ENCODE peak calls at places on chromosomes 1 and 21, in five cellular contexts. One of them, this sample, is unnamed.

GRCh38 chr1:35558374-35559316 is 1.0 kb downstream of the NCDN start:
- DNase-seq in H1: no peak
- DNase-seq in HepG2: no peak
- DNase-seq in HCT116: no peak
- DNase-seq in SK-N-SH: peak
- DNase-seq in this sample: no peak

GRCh38 chr1:16478091-16478490 is 36.0 kb downstream of the RNU1-1 start:
- DNase-seq in HCT116: no peak
- DNase-seq in SK-N-SH: no peak
- DNase-seq in H1: no peak
- DNase-seq in HepG2: no peak
- DNase-seq in this sample: no peak

GRCh38 chr1:172473302-172473701 is 29.4 kb upstream of the PIGC start:
- DNase-seq in H1: no peak
- DNase-seq in HepG2: no peak
- DNase-seq in SK-N-SH: no peak
- DNase-seq in HCT116: no peak
- DNase-seq in this sample: no peak

GRCh38 chr1:234990328-234990675 is 138.3 kb downstream of the TOMM20 start:
- DNase-seq in HCT116: no peak
- DNase-seq in HepG2: no peak
- DNase-seq in H1: no peak
- DNase-seq in SK-N-SH: no peak
- DNase-seq in this sample: no peak

GRCh38 chr1:210908257-210908656 is 225.7 kb downstream of the KCNH1 start:
- DNase-seq in HCT116: no peak
- DNase-seq in HepG2: no peak
- DNase-seq in H1: no peak
- DNase-seq in SK-N-SH: no peak
- DNase-seq in this sample: no peak

GRCh38 chr1:161185282-161185682 is 8.0 kb upstream of the B4GALT3 start:
- DNase-seq in SK-N-SH: peak
- DNase-seq in H1: no peak
- DNase-seq in HepG2: no peak
- DNase-seq in HCT116: no peak
- DNase-seq in this sample: no peak

GRCh38 chr1:108847464-108847863 is 9.4 kb downstream of the AKNAD1 start:
- DNase-seq in HCT116: no peak
- DNase-seq in SK-N-SH: no peak
- DNase-seq in H1: no peak
- DNase-seq in HepG2: no peak
- DNase-seq in this sample: no peak

GRCh38 chr1:27862671-27863551 is 9.4 kb upstream of the THEMIS2 start:
- DNase-seq in HepG2: no peak
- DNase-seq in HCT116: no peak
- DNase-seq in H1: no peak
- DNase-seq in SK-N-SH: no peak
- DNase-seq in this sample: no peak

GRCh38 chr1:41349361-41350054 is 11.7 kb upstream of the FOXO6 start:
- DNase-seq in HCT116: no peak
- DNase-seq in HepG2: no peak
- DNase-seq in H1: no peak
- DNase-seq in SK-N-SH: no peak
- DNase-seq in this sample: no peak

GRCh38 chr1:150562384-150563339 is 13.5 kb downstream of the ADAMTSL4 start:
- DNase-seq in HepG2: no peak
- DNase-seq in SK-N-SH: no peak
- DNase-seq in HCT116: no peak
- DNase-seq in H1: no peak
- DNase-seq in this sample: no peak

GRCh38 chr1:236059011-236059410 is 5.9 kb downstream of the NID1 start:
- DNase-seq in HepG2: no peak
- DNase-seq in SK-N-SH: no peak
- DNase-seq in HCT116: no peak
- DNase-seq in H1: no peak
- DNase-seq in this sample: no peak

GRCh38 chr21:42521384-42521783 is 7.7 kb downstream of the SLC37A1 start:
- DNase-seq in H1: no peak
- DNase-seq in HCT116: no peak
- DNase-seq in SK-N-SH: no peak
- DNase-seq in HepG2: no peak
- DNase-seq in this sample: no peak

GRCh38 chr1:196593955-196594354 is 14.3 kb downstream of the KCNT2 start:
- DNase-seq in SK-N-SH: no peak
- DNase-seq in HCT116: no peak
- DNase-seq in H1: no peak
- DNase-seq in HepG2: no peak
- DNase-seq in this sample: no peak

GRCh38 chr1:79079770-79080169 is 73.2 kb upstream of the ADGRL4 start:
- DNase-seq in H1: peak
- DNase-seq in HCT116: peak
- DNase-seq in SK-N-SH: no peak
- DNase-seq in HepG2: no peak
- DNase-seq in this sample: no peak

GRCh38 chr1:8343464-8344001 is 25.6 kb downstream of the SLC45A1 start:
- DNase-seq in H1: no peak
- DNase-seq in HepG2: peak
- DNase-seq in SK-N-SH: no peak
- DNase-seq in HCT116: peak
- DNase-seq in this sample: peak

GRCh38 chr1:60255565-60255964 is 182.0 kb upstream of the C1orf87 start:
- DNase-seq in HCT116: no peak
- DNase-seq in HepG2: peak
- DNase-seq in H1: no peak
- DNase-seq in SK-N-SH: no peak
- DNase-seq in this sample: no peak

GRCh38 chr21:32888971-32889370 is 117.4 kb upstream of the PAXBP1 start:
- DNase-seq in H1: no peak
- DNase-seq in HCT116: no peak
- DNase-seq in SK-N-SH: no peak
- DNase-seq in HepG2: no peak
- DNase-seq in this sample: no peak

GRCh38 chr1:9009438-9010366 is 16.5 kb downstream of the SLC2A7 start:
- DNase-seq in SK-N-SH: peak
- DNase-seq in HCT116: no peak
- DNase-seq in HepG2: no peak
- DNase-seq in H1: peak
- DNase-seq in this sample: no peak

GRCh38 chr1:178494569-178494971 is 2.2 kb downstream of the CLEC20A start:
- DNase-seq in SK-N-SH: no peak
- DNase-seq in H1: no peak
- DNase-seq in HepG2: no peak
- DNase-seq in HCT116: no peak
- DNase-seq in this sample: no peak

GRCh38 chr1:22229374-22229773 is 86.5 kb upstream of the WNT4 start:
- DNase-seq in H1: no peak
- DNase-seq in HCT116: no peak
- DNase-seq in HepG2: no peak
- DNase-seq in SK-N-SH: no peak
- DNase-seq in this sample: no peak

GRCh38 chr1:9731561-9731960 is 80.0 kb downstream of the PIK3CD start:
- DNase-seq in SK-N-SH: no peak
- DNase-seq in HepG2: no peak
- DNase-seq in HCT116: no peak
- DNase-seq in H1: no peak
- DNase-seq in this sample: no peak

GRCh38 chr1:41333146-41333784 is 28.0 kb upstream of the FOXO6 start:
- DNase-seq in SK-N-SH: no peak
- DNase-seq in HepG2: peak
- DNase-seq in H1: no peak
- DNase-seq in HCT116: no peak
- DNase-seq in this sample: peak

GRCh38 chr1:94572780-94573179 is 31.2 kb upstream of the F3 start:
- DNase-seq in H1: no peak
- DNase-seq in SK-N-SH: no peak
- DNase-seq in HepG2: no peak
- DNase-seq in HCT116: no peak
- DNase-seq in this sample: no peak

GRCh38 chr1:169047074-169047473 is 59.4 kb upstream of the ATP1B1 start:
- DNase-seq in HCT116: no peak
- DNase-seq in HepG2: no peak
- DNase-seq in SK-N-SH: no peak
- DNase-seq in H1: no peak
- DNase-seq in this sample: no peak

GRCh38 chr1:200888349-200888838 is 6.3 kb upstream of the INAVA start:
- DNase-seq in SK-N-SH: no peak
- DNase-seq in H1: no peak
- DNase-seq in HepG2: peak
- DNase-seq in HCT116: no peak
- DNase-seq in this sample: no peak

GRCh38 chr1:87513270-87513669 is 184.6 kb downstream of the LMO4 start:
- DNase-seq in SK-N-SH: no peak
- DNase-seq in HepG2: no peak
- DNase-seq in HCT116: no peak
- DNase-seq in H1: no peak
- DNase-seq in this sample: no peak

GRCh38 chr1:151993734-151994496 is at the start of gene S100A10:
- DNase-seq in H1: no peak
- DNase-seq in HCT116: no peak
- DNase-seq in SK-N-SH: peak
- DNase-seq in HepG2: peak
- DNase-seq in this sample: peak

GRCh38 chr1:29478879-29479278 is 242.6 kb downstream of the PTPRU start:
- DNase-seq in HepG2: no peak
- DNase-seq in SK-N-SH: no peak
- DNase-seq in HCT116: no peak
- DNase-seq in H1: no peak
- DNase-seq in this sample: no peak

GRCh38 chr1:112325504-112325903 is 70.5 kb upstream of the CTTNBP2NL start:
- DNase-seq in H1: no peak
- DNase-seq in HCT116: no peak
- DNase-seq in SK-N-SH: no peak
- DNase-seq in HepG2: no peak
- DNase-seq in this sample: no peak

GRCh38 chr1:100511773-100512172 is 26.2 kb upstream of the GPR88 start:
- DNase-seq in SK-N-SH: no peak
- DNase-seq in H1: no peak
- DNase-seq in HCT116: no peak
- DNase-seq in HepG2: no peak
- DNase-seq in this sample: no peak
- TF ChIP-seq JUND in SK-N-SH: no peak
- TF ChIP-seq JUND in H1: no peak
- TF ChIP-seq JUND in HCT116: no peak
- TF ChIP-seq JUND in HepG2: no peak
- TF ChIP-seq JUND in this sample: no peak

DNA sequence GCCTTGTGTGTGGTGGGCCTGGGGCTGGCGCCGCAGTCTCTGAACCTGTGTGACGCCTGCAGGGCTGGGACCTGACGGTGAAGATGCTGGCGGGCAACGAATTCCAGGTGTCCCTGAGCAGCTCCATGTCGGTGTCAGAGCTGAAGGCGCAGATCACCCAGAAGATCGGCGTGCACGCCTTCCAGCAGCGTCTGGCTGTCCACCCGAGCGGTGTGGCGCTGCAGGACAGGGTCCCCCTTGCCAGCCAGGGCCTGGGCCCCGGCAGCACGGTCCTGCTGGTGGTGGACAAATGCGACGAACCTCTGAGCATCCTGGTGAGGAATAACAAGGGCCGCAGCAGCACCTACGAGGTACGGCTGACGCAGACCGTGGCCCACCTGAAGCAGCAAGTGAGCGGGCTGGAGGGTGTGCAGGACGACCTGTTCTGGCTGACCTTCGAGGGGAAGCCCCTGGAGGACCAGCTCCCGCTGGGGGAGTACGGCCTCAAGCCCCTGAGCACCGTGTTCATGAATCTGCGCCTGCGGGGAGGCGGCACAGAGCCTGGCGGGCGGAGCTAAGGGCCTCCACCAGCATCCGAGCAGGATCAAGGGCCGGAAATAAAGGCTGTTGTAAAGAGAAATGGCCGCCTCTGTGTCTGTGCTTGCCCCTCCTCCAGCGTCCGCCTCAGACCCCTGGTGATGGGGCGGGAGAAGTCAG is 773 bp downstream of the ISG15 start:
- DNase-seq in HepG2: no peak
- DNase-seq in H1: no peak
- DNase-seq in SK-N-SH: no peak
- DNase-seq in HCT116: no peak
- DNase-seq in this sample: no peak
- TF ChIP-seq JUND in HepG2: no peak
- TF ChIP-seq JUND in H1: no peak
- TF ChIP-seq JUND in SK-N-SH: no peak
- TF ChIP-seq JUND in HCT116: no peak
- TF ChIP-seq JUND in this sample: no peak

DNA sequence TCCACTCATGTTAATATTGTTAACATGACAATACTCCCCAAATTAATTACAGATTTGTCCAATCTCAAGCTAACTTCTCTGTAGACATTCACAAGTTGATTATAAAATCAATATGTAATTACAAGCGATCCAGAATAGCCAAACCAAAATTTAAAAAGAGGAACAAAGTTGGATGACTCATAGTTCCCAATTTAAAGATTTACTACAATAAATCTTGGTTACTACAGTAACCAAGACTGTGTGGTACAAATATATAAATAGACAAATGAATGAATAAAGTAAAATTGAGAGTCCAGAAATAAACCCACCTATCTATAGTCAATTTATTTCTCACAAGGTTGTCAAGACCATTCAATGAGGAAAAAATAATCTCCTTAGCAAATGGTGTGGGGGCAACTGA is 7.1 kb upstream of the KRTAP10-4 start:
- DNase-seq in SK-N-SH: no peak
- DNase-seq in H1: no peak
- DNase-seq in HCT116: no peak
- DNase-seq in HepG2: no peak
- DNase-seq in this sample: no peak
- TF ChIP-seq JUND in SK-N-SH: no peak
- TF ChIP-seq JUND in H1: no peak
- TF ChIP-seq JUND in HCT116: no peak
- TF ChIP-seq JUND in HepG2: no peak
- TF ChIP-seq JUND in this sample: no peak

GRCh38 chr1:30569384-30569783 is 154.0 kb downstream of the MATN1 start:
- DNase-seq in SK-N-SH: no peak
- DNase-seq in H1: no peak
- DNase-seq in HepG2: no peak
- DNase-seq in HCT116: peak
- DNase-seq in this sample: no peak
- TF ChIP-seq JUND in SK-N-SH: no peak
- TF ChIP-seq JUND in H1: no peak
- TF ChIP-seq JUND in HepG2: no peak
- TF ChIP-seq JUND in HCT116: no peak
- TF ChIP-seq JUND in this sample: no peak

GRCh38 chr1:91872560-91873081 is 13.3 kb downstream of the TGFBR3 start:
- DNase-seq in HepG2: peak
- DNase-seq in HCT116: no peak
- DNase-seq in SK-N-SH: no peak
- DNase-seq in H1: no peak
- DNase-seq in this sample: peak

GRCh38 chr1:91877574-91878208 is 8.3 kb downstream of the TGFBR3 start:
- DNase-seq in H1: no peak
- DNase-seq in HCT116: no peak
- DNase-seq in HepG2: no peak
- DNase-seq in SK-N-SH: no peak
- DNase-seq in this sample: no peak

GRCh38 chr1:91876751-91877573 is 9.0 kb downstream of the TGFBR3 start:
- DNase-seq in HCT116: no peak
- DNase-seq in H1: no peak
- DNase-seq in HepG2: no peak
- DNase-seq in SK-N-SH: no peak
- DNase-seq in this sample: no peak

GRCh38 chr1:91874167-91874566 is 11.8 kb downstream of the TGFBR3 start:
- DNase-seq in SK-N-SH: no peak
- DNase-seq in HCT116: no peak
- DNase-seq in H1: no peak
- DNase-seq in HepG2: no peak
- DNase-seq in this sample: no peak

GRCh38 chr1:91876040-91876470 is 9.9 kb downstream of the TGFBR3 start:
- DNase-seq in HCT116: no peak
- DNase-seq in SK-N-SH: no peak
- DNase-seq in H1: no peak
- DNase-seq in HepG2: no peak
- DNase-seq in this sample: no peak
- TF ChIP-seq JUND in HCT116: no peak
- TF ChIP-seq JUND in SK-N-SH: no peak
- TF ChIP-seq JUND in H1: no peak
- TF ChIP-seq JUND in HepG2: no peak
- TF ChIP-seq JUND in this sample: no peak

This sample was measured in T47D.